ENCODE peak calls at places on chromosomes 2 and 18, in seven cellular contexts. P, S, F, T, W, Y and G are unnamed samples. For H3K4me1, the result is how much of the 10 kb centered on the place peaks cover.

GRCh38 chr18:53757346-53757745 is 467.1 kb downstream of the MBD2 start:
- DNase-seq in P (no peak), S (no peak), T (no peak), W (no peak), F (no peak), Y (no peak), G (no peak)

GRCh38 chr2:205865794-205866490 is 183.6 kb downstream of the NRP2 start:
- DNase-seq in F (peak), Y (no peak), P (no peak), S (no peak), W (peak), T (no peak), G (peak)

GRCh38 chr2:43032248-43032893 is 194.0 kb downstream of the ZFP36L2 start:
- DNase-seq in S (no peak), W (peak), T (no peak), P (no peak), Y (no peak), F (peak), G (no peak)

GRCh38 chr2:23556929-23557328 is 171.9 kb downstream of the KLHL29 start:
- DNase-seq in Y (no peak), P (no peak), F (no peak), W (no peak), T (no peak), S (no peak), G (no peak)

GRCh38 chr2:79771530-79771929 is 258.7 kb downstream of the CTNNA2 start:
- DNase-seq in P (no peak), S (no peak), T (no peak), W (no peak), F (no peak), Y (no peak), G (no peak)

GRCh38 chr2:120863661-120864320 is 128.1 kb downstream of the GLI2 start:
- DNase-seq in S (no peak), W (peak), T (peak), Y (no peak), F (peak), P (no peak), G (peak)

GRCh38 chr2:168955321-168955720 is 54.2 kb downstream of the G6PC2 start:
- DNase-seq in P (no peak), Y (no peak), F (no peak), W (no peak), T (no peak), S (no peak), G (no peak)

GRCh38 chr2:209458018-209458979 is 34.5 kb downstream of the MAP2 start:
- DNase-seq in Y (no peak), S (no peak), W (no peak), F (no peak), P (no peak), T (no peak), G (peak)

GRCh38 chr2:37855283-37856041 is 69.6 kb upstream of the RMDN2 start:
- DNase-seq in Y (no peak), F (no peak), T (no peak), P (no peak), W (peak), S (no peak), G (no peak)

GRCh38 chr18:3623769-3624545 is 174.0 kb downstream of the TGIF1 start:
- DNase-seq in P (peak), Y (peak), S (peak), F (peak), T (peak), W (peak), G (peak)

GRCh38 chr2:15704086-15704787 is 112.6 kb downstream of the DDX1 start:
- DNase-seq in S (no peak), W (no peak), T (no peak), Y (no peak), F (no peak), P (no peak), G (no peak)

GRCh38 chr2:149732730-149733290 is 145.2 kb upstream of the MMADHC start:
- DNase-seq in S (no peak), W (no peak), P (no peak), Y (no peak), T (no peak), F (no peak), G (no peak)

GRCh38 chr18:24560511-24560981 is 100.1 kb downstream of the HRH4 start:
- DNase-seq in T (peak), Y (peak), F (peak), P (no peak), W (no peak), S (peak), G (peak)

GRCh38 chr18:23337599-23338444 is 115.3 kb upstream of the RIOK3 start:
- DNase-seq in F (peak), S (no peak), T (peak), P (peak), W (peak), Y (peak), G (peak)

GRCh38 chr2:101125374-101125773 is 25.8 kb downstream of the TBC1D8 start:
- DNase-seq in Y (no peak), P (peak), S (no peak), W (peak), F (peak), T (peak), G (peak)

GRCh38 chr2:189854956-189855355 is 70.7 kb downstream of the PMS1 start:
- DNase-seq in T (no peak), F (no peak), Y (no peak), S (no peak), W (peak), P (no peak), G (peak)

GRCh38 chr18:31680836-31681568 is 3.4 kb downstream of the B4GALT6 start:
- DNase-seq in P (no peak), T (no peak), W (no peak), F (peak), Y (no peak), S (no peak), G (no peak)

GRCh38 chr2:25690058-25690457 is 16.7 kb upstream of the DTNB start:
- DNase-seq in W (peak), Y (no peak), P (peak), F (no peak), S (no peak), T (no peak), G (no peak)

GRCh38 chr2:63189026-63189425 is 138.4 kb downstream of the OTX1 start:
- DNase-seq in P (peak), S (peak), W (peak), T (peak), Y (peak), F (peak), G (peak)

GRCh38 chr18:51399491-51400122 is 202.1 kb upstream of the MEX3C start:
- DNase-seq in T (no peak), P (no peak), F (no peak), Y (no peak), W (no peak), S (no peak), G (no peak)

GRCh38 chr2:230582851-230583283 is 129.8 kb upstream of the CAB39 start:
- DNase-seq in W (no peak), Y (no peak), T (no peak), F (peak), S (no peak), P (no peak), G (peak)

GRCh38 chr18:887716-888115 is 17.0 kb upstream of the ADCYAP1 start:
- DNase-seq in P (no peak), W (no peak), S (no peak), T (no peak), F (no peak), Y (no peak), G (peak)

GRCh38 chr2:83022631-83023210 is 1436.4 kb downstream of the SUCLG1 start:
- DNase-seq in S (no peak), W (no peak), P (no peak), F (peak), T (no peak), Y (no peak), G (peak)

GRCh38 chr2:119809329-119810038 is 49.8 kb downstream of the PTPN4 start:
- DNase-seq in F (no peak), P (no peak), T (no peak), S (no peak), W (peak), Y (no peak), G (peak)

DNA sequence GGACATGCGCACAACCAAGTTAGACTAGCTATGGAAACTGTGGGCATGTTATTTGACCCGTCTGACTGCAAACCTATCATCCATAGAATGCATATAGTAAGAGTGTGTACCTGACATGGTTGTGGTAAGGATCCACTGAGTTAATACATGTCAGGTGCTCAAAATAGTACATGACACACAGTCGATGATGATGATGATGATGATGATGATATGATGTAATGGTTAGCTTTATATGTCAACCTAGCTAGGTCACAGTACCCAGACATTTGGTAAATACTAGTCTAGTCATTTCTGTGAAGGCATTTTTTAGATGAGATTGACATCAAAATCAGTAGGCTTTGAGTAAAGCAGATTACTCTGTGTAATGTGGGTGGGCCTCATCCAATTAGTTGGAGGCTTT is 204.1 kb downstream of the AFF3 start:
- DNase-seq in S (no peak), W (no peak), P (no peak), T (no peak), Y (no peak), F (no peak), G (no peak)
- H3K9ac ChIP-seq in S (no peak), W (no peak), P (no peak), T (no peak), Y (no peak), F (no peak), G (no peak)

GRCh38 chr2:234453216-234453615 is 43.7 kb downstream of the ARL4C start:
- DNase-seq in S (no peak), W (no peak), T (no peak), Y (no peak), F (peak), P (no peak), G (no peak)

GRCh38 chr2:234450431-234451095 is 46.3 kb downstream of the ARL4C start:
- DNase-seq in T (no peak), F (no peak), P (no peak), S (no peak), W (no peak), Y (no peak), G (no peak)

GRCh38 chr2:234448506-234449169 is 48.2 kb downstream of the ARL4C start:
- DNase-seq in Y (peak), T (no peak), S (no peak), P (no peak), W (no peak), F (no peak), G (no peak)

GRCh38 chr2:234451852-234452625 is 44.8 kb downstream of the ARL4C start:
- DNase-seq in F (peak), W (peak), Y (no peak), S (no peak), T (no peak), P (no peak), G (peak)

GRCh38 chr2:234451242-234451641 is 45.6 kb downstream of the ARL4C start:
- DNase-seq in W (no peak), F (no peak), T (no peak), P (no peak), S (no peak), Y (no peak), G (peak)
- H3K4me1 ChIP-seq in W (under half), F (under half), T (under half), P (under half), S (under half), Y (half or more), G (half or more)

GRCh38 chr2:44848026-44848425 is 93.5 kb upstream of the SIX3 start:
- DNase-seq in T (no peak), W (no peak), Y (no peak), P (no peak), S (no peak), F (no peak), G (no peak)

GRCh38 chr2:44851518-44851917 is 90.0 kb upstream of the SIX3 start:
- DNase-seq in F (no peak), S (no peak), T (no peak), Y (no peak), P (no peak), W (no peak), G (no peak)

GRCh38 chr2:44850016-44850415 is 91.5 kb upstream of the SIX3 start:
- DNase-seq in S (no peak), T (no peak), Y (no peak), W (no peak), F (no peak), P (no peak), G (no peak)

DNA sequence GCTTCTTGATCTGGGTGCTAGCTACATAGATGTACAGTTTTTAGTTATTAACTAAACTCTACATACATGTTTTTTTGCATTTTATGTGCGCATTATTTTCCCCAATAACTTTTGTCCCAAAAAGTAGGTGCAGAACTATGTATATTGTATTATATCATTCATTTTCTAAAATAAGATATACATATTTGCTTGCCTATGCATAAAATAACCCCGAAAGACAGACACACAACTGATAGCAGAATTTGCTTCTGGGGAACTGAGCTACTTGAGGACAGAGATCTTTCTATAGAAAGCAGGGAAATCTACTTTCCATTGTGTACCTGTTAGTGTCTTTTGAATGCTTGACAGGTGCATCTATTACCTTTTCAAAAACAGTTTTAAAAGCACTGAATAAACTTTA is 88.9 kb upstream of the SIX3 start:
- DNase-seq in W (no peak), P (no peak), F (no peak), S (no peak), T (no peak), Y (no peak), G (no peak)
- H3K9ac ChIP-seq in W (no peak), P (no peak), F (no peak), S (no peak), T (no peak), Y (no peak), G (no peak)

DNA sequence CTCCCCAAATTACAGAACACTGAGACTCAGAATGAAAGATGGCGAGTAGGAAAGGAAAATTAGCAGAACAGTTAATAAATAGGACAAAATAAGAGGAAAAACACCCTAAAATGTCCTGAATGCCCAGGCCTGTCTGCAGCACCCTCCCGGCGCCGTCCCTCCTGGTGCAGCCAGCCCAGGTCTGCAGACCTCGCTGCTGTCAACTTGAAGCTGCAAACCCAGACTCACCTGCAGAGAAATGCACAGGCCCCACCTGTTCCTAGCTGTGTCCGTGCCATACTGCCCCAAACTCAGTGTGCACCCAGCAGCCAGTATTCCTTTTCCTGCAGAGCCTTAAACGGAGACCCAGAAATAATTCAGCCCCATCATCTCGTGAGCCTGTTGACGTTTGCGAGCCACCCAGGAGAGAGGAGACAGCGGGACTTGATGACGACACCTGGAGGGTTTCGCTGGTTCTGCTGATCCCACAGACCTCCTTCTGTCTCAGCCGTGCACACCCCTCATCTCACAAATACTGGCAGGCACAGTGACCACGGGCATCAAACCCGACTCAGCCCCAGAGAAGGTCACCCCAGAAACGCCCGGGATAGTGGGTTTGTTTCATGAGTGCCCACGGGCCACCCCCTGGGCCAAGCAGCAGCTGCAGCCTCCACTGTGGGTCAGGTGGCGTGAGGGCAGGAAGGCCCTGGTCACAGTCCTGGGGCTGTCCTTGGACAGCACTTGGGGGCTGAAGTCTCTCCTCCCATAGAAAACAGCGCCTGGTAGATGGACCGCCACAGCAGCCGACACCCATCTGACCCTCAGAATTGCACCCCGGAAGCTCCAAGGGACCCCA is 239.6 kb upstream of the SALL3 start:
- DNase-seq in P (no peak), S (peak), F (no peak), W (no peak), T (no peak), Y (no peak), G (no peak)
- H3K4me1 ChIP-seq in P (under half), S (under half), F (under half), W (under half), T (under half), Y (under half), G (under half)

GRCh38 chr2:134408386-134408785 is 154.5 kb downstream of the MGAT5 start:
- DNase-seq in T (no peak), P (no peak), Y (no peak), W (peak), F (no peak), S (no peak), G (peak)
- H3K9ac ChIP-seq in T (no peak), P (no peak), Y (no peak), W (no peak), F (no peak), S (no peak), G (peak)

GRCh38 chr18:28132084-28132483 is 44.8 kb downstream of the CDH2 start:
- DNase-seq in W (no peak), T (no peak), S (no peak), F (no peak), Y (no peak), P (no peak), G (no peak)
- H3K4me1 ChIP-seq in W (under half), T (under half), S (under half), F (under half), Y (under half), P (under half), G (under half)

DNA sequence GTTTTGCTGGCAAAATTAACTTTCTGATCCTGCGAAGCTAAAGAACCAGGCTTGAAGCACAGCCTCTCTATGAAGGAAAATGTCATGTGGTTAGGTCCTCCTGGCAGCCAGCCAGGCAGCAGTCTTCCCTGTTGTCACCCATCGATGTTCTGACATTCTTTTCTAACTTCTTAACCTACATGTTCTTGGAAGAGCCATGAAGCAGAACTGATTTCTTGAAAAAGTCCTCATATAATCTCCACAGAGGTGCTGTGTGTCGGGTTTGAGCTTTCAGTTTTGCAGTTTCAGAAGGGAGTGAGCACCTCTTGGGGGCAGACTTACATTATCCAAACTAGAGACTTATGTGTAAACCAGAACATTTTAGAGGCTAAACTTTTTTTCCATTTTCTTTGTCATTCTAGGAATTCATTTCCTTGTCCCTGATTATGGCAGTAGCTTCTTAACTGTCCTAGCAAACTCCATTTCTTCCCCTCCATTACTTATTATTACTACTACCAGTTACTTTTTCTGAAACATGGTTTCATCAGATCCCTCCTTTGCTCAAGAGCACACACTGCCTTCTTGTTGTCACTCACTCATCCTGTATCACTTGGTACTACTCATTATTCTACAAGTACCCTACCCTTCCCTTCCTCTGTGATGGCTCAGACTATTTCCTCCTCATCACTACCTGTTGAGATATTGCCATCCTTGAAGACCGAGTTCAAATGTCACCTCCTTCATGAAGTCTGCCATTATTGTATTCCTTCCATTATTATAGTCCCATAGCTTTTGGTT is 31.1 kb downstream of the DOK1 start:
- DNase-seq in P (no peak), F (no peak), T (no peak), Y (no peak), S (no peak), W (no peak), G (no peak)
- H3K9ac ChIP-seq in P (no peak), F (no peak), T (no peak), Y (no peak), S (no peak), W (no peak), G (no peak)

GRCh38 chr2:134919360-134920210 is 963 bp downstream of the CCNT2 start:
- DNase-seq in Y (no peak), F (peak), S (no peak), P (no peak), W (peak), T (no peak), G (peak)
- H3K4me1 ChIP-seq in Y (under half), F (under half), S (under half), P (under half), W (under half), T (under half), G (under half)

GRCh38 chr2:216339456-216340279 is 32.6 kb downstream of the MARCHF4 start:
- DNase-seq in S (peak), P (no peak), T (no peak), Y (peak), W (peak), F (no peak), G (peak)
- H3K9ac ChIP-seq in S (no peak), P (no peak), T (no peak), Y (no peak), W (peak), F (no peak), G (peak)

DNA sequence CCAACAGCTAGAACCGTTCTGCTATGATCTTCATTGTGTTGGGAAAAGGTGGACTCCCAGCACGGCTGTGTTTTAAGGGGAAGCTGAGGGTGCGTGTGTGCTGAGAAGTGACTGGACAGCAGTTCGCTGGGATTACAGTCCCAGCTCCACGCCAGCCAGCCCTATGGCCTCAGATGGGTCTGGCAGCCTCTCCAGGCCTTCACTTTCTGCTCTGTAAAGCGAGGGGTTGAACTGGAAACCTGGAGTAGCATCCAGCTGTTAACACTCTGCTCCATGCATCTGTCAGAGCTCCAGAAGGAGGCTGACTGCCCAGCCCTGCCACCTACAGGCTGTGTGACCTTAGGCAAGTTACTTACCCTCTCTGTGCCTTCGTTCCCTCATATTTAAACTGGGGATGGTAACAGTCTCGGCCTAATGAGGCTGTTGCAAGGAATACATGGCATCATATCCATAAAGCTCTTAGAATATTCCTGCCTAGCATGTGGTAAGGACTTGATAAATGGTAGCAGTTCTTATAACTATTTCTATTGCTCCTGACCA is 80.5 kb downstream of the LRRFIP1 start:
- DNase-seq in Y (no peak), T (no peak), S (no peak), W (no peak), F (no peak), P (no peak), G (no peak)
- H3K4me1 ChIP-seq in Y (under half), T (under half), S (under half), W (under half), F (under half), P (under half), G (under half)